ENCODE peak calls at places on chromosomes 12 and 14, in ten cellular contexts. X, R, U, K, P, W, Y, N, F and I are unnamed samples.

GRCh38 chr12:74732801-74733200 is 195.2 kb downstream of the ATXN7L3B start:
- DNase-seq in Y (no peak), K (no peak), W (no peak), U (no peak), X (no peak), N (peak; percentile 45), F (no peak), P (no peak), R (no peak), I (no peak)

GRCh38 chr12:80763874-80764273 is 47.2 kb downstream of the MYF5 start:
- DNase-seq in K (no peak), X (no peak), W (no peak), F (peak; percentile 66), U (no peak), P (no peak), R (no peak), N (peak; percentile 68), Y (peak; percentile 62), I (no peak)

GRCh38 chr14:52703225-52703624 is 3.8 kb upstream of the PSMC6 start:
- DNase-seq in X (no peak), F (peak; percentile 60), Y (peak; percentile 91), P (peak; percentile 73), K (no peak), W (peak; percentile 26), N (no peak), R (peak; percentile 64), U (peak; percentile 54), I (no peak)

GRCh38 chr14:56400426-56400825 is 179.2 kb upstream of the TMEM260 start:
- DNase-seq in R (no peak), W (no peak), X (no peak), F (no peak), Y (no peak), U (no peak), K (no peak), N (no peak), P (no peak), I (no peak)

GRCh38 chr12:8638951-8639350 is 23.7 kb downstream of the MFAP5 start:
- DNase-seq in R (no peak), P (no peak), Y (no peak), X (no peak), F (no peak), N (no peak), W (no peak), K (no peak), U (no peak), I (no peak)

GRCh38 chr12:130128764-130129735 is 33.2 kb upstream of the FZD10 start:
- DNase-seq in P (no peak), K (no peak), W (no peak), Y (no peak), N (no peak), X (no peak), F (no peak), U (no peak), R (no peak), I (peak; percentile 47)

GRCh38 chr12:56836317-56836716 is 73.2 kb downstream of the HSD17B6 start:
- DNase-seq in W (peak; percentile 17), U (peak; percentile 18), K (peak; percentile 50), X (no peak), P (peak; percentile 71), N (no peak), R (no peak), Y (peak; percentile 42), F (peak; percentile 32), I (no peak)

GRCh38 chr12:120041386-120042231 is 52.6 kb downstream of the BICDL1 start:
- DNase-seq in U (no peak), X (peak; percentile 70), R (no peak), F (no peak), N (no peak), Y (no peak), W (no peak), P (no peak), K (no peak), I (no peak)

GRCh38 chr12:106145539-106146447 is 7.0 kb upstream of the NUAK1 start:
- DNase-seq in U (peak; percentile 74), K (no peak), R (peak; percentile 84), Y (no peak), W (no peak), F (no peak), X (peak; percentile 66), P (peak; percentile 61), N (peak; percentile 53), I (no peak)

GRCh38 chr14:103716091-103716801 is 636 bp downstream of the ZFYVE21 start:
- DNase-seq in W (peak; percentile 52), K (peak; percentile 72), N (no peak), F (peak; percentile 64), P (no peak), Y (peak; percentile 33), X (peak; percentile 64), R (peak; percentile 59), U (peak; percentile 60), I (peak; percentile 93)

GRCh38 chr12:107415834-107416233 is 269.8 kb upstream of the PWP1 start:
- DNase-seq in Y (no peak), K (no peak), N (no peak), X (no peak), F (no peak), W (no peak), R (no peak), P (no peak), U (no peak), I (no peak)

GRCh38 chr12:104207416-104207941 is 8.1 kb upstream of the TXNRD1 start:
- DNase-seq in W (no peak), Y (no peak), P (no peak), K (no peak), F (no peak), X (no peak), R (no peak), N (no peak), U (no peak), I (no peak)

GRCh38 chr12:55996715-55997534 is at the start of gene SUOX:
- DNase-seq in Y (peak; percentile 98), U (peak; percentile 97), X (peak; percentile 99), W (peak; percentile 96), N (peak; percentile 100), F (peak; percentile 97), R (peak; percentile 97), K (peak; percentile 98), P (peak; percentile 98), I (peak; percentile 97)

GRCh38 chr12:122749569-122750332 is 2.9 kb upstream of the DENR start:
- DNase-seq in R (no peak), N (peak; percentile 80), W (no peak), F (no peak), K (no peak), Y (no peak), X (peak; percentile 23), U (no peak), P (no peak), I (no peak)

GRCh38 chr14:68571073-68571703 is 221.7 kb downstream of the ZFP36L1 start:
- DNase-seq in P (no peak), R (no peak), W (no peak), U (no peak), K (no peak), N (no peak), X (peak; percentile 76), F (no peak), Y (no peak), I (no peak)

GRCh38 chr14:96538663-96539317 is 36.6 kb downstream of the PAPOLA start:
- DNase-seq in K (no peak), R (no peak), W (no peak), N (no peak), Y (no peak), F (no peak), X (no peak), U (no peak), P (no peak), I (no peak)
- H3K27ac ChIP-seq in K (no peak overlapping the region), R (peak overlapping the region; percentile 13), W (no peak overlapping the region), N (no peak overlapping the region), Y (peak overlapping the region; percentile 74), F (peak overlapping the region; percentile 26), X (peak overlapping the region; percentile 35), U (no peak overlapping the region), P (no peak overlapping the region), I (no peak overlapping the region)

GRCh38 chr12:4272014-4272975 is 1.3 kb upstream of the CCND2 start:
- DNase-seq in K (peak; percentile 83), P (peak; percentile 91), R (peak; percentile 90), Y (peak; percentile 83), N (peak; percentile 93), F (peak; percentile 87), X (no peak), W (peak; percentile 74), U (peak; percentile 88), I (peak; percentile 96)

GRCh38 chr12:4270016-4270669 is 3.4 kb upstream of the CCND2 start:
- DNase-seq in W (no peak), K (no peak), U (peak; percentile 66), R (peak; percentile 82), F (no peak), P (peak; percentile 35), X (no peak), N (peak; percentile 87), Y (no peak), I (peak; percentile 89)

GRCh38 chr12:4271433-4272013 is 2.0 kb upstream of the CCND2 start:
- DNase-seq in P (no peak), R (no peak), U (no peak), X (no peak), N (peak; percentile 90), K (no peak), F (no peak), Y (peak; percentile 25), W (no peak), I (no peak)

GRCh38 chr12:4269279-4269991 is 4.1 kb upstream of the CCND2 start:
- DNase-seq in Y (peak; percentile 75), N (peak; percentile 98), K (peak; percentile 83), X (peak; percentile 73), F (peak; percentile 92), W (peak; percentile 85), P (peak; percentile 90), U (peak; percentile 89), R (peak; percentile 93), I (peak; percentile 98)

GRCh38 chr12:4270670-4271432 is 2.7 kb upstream of the CCND2 start:
- DNase-seq in F (peak; percentile 59), R (peak; percentile 78), K (peak; percentile 71), Y (peak; percentile 45), X (no peak), N (peak; percentile 92), P (peak; percentile 71), W (peak; percentile 44), U (peak; percentile 75), I (peak; percentile 92)
- H3K27me3 ChIP-seq in F (peaks cover 19% of the 10 kb centered on the region), R (no peaks in the 10 kb centered on the region), K (peaks cover 52% of the 10 kb centered on the region), Y (peaks cover 78% of the 10 kb centered on the region), X (no peaks in the 10 kb centered on the region), N (peaks cover 71% of the 10 kb centered on the region), P (peaks cover 28% of the 10 kb centered on the region), W (peaks cover 93% of the 10 kb centered on the region), U (peaks cover 8% of the 10 kb centered on the region), I (peaks cover 74% of the 10 kb centered on the region)

GRCh38 chr12:57840701-57841100 is 5.8 kb downstream of the CTDSP2 start:
- DNase-seq in N (no peak), Y (peak; percentile 44), K (no peak), W (no peak), X (no peak), P (peak; percentile 73), F (peak; percentile 59), U (no peak), R (peak; percentile 53), I (no peak)
- H3K27ac ChIP-seq in N (no peak overlapping the region), Y (no peak overlapping the region), K (no peak overlapping the region), W (peak overlapping the region; percentile 100), X (no peak overlapping the region), P (peak overlapping the region; percentile 99), F (peak overlapping the region; percentile 14), U (peak overlapping the region; percentile 98), R (peak overlapping the region; percentile 6), I (peak overlapping the region; percentile 74)

DNA sequence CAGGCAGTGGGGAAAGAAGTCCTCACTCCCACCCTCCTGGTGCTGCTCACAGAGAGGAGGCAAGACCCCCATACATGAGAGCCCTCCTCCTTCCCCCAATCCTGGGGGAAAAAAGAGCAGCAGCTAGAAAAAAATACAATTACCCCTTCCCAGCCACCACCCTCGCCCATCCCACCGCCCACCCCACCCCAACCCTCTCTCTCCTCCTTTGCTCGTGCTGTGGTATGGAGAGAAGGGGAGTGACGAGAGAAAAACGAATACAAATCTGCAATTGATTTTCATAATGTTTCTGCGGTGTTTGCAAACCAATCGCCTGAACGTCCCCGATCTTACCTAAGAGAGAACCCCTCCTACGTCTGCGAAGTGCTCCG is 219 bp upstream of the HOXC11 start:
- DNase-seq in Y (no peak), U (no peak), W (no peak), X (no peak), N (no peak), R (no peak), F (no peak), P (no peak), K (no peak), I (no peak)
- H3K27me3 ChIP-seq in Y (peaks cover 80% of the 10 kb centered on the region), U (peaks cover 100% of the 10 kb centered on the region), W (peaks cover 82% of the 10 kb centered on the region), X (peaks cover 10% of the 10 kb centered on the region), N (peaks cover 100% of the 10 kb centered on the region), R (peaks cover 99% of the 10 kb centered on the region), F (peaks cover 98% of the 10 kb centered on the region), P (peaks cover 93% of the 10 kb centered on the region), K (peaks cover 98% of the 10 kb centered on the region), I (peaks cover 100% of the 10 kb centered on the region)